ENCODE peak calls at places on chromosomes 4 and X, in seven cellular contexts. V is fibroblast of lung, I is endodermal cell, T is HCT116, P is neuronal stem cell, M is IMR-90, K is K562. U is an unnamed sample.

GRCh38 chr4:78057600-78058560 is 757 bp downstream of the FRAS1 start:
- DNase-seq in V (peak; percentile 54), I (peak; percentile 79), T (no peak), P (peak; percentile 50), M (peak; percentile 13), K (no peak), U (peak; percentile 79)

GRCh38 chr4:102196221-102196620 is 149.1 kb downstream of the SLC39A8 start:
- DNase-seq in V (peak; percentile 73), I (no peak), T (no peak), P (no peak), M (no peak), K (no peak), U (peak; percentile 23)

GRCh38 chrX:100447563-100448397 is 37.7 kb upstream of the PCDH19 start:
- DNase-seq in V (peak; percentile 3), I (peak; percentile 85), T (peak; percentile 31), P (peak; percentile 18), M (peak; percentile 1), K (peak; percentile 62), U (peak; percentile 54)

GRCh38 chr4:5500165-5500564 is 208.2 kb downstream of the EVC2 start:
- DNase-seq in V (peak; percentile 14), I (no peak), T (no peak), P (no peak), M (peak; percentile 58), K (no peak), U (peak; percentile 20)

GRCh38 chr4:3375688-3376087 is 66.1 kb upstream of the HGFAC start:
- DNase-seq in V (peak; percentile 75), I (no peak), T (no peak), P (no peak), M (peak; percentile 89), K (no peak), U (peak; percentile 52)

GRCh38 chr4:234178-234577 is 71.1 kb downstream of the ZNF732 start:
- DNase-seq in V (no peak), I (no peak), T (no peak), P (no peak), M (no peak), K (no peak), U (no peak)

GRCh38 chr4:24073948-24074347 is 184.1 kb upstream of the PPARGC1A start:
- DNase-seq in V (no peak), I (no peak), T (no peak), P (no peak), M (no peak), K (no peak), U (no peak)

GRCh38 chr4:6221851-6222760 is 21.8 kb upstream of the JAKMIP1 start:
- DNase-seq in V (peak; percentile 15), I (peak; percentile 94), T (peak; percentile 29), P (peak; percentile 77), M (no peak), K (peak; percentile 68), U (peak; percentile 9)

GRCh38 chrX:136667446-136668168 is 19.6 kb downstream of the CD40LG start:
- DNase-seq in V (no peak), I (no peak), T (no peak), P (no peak), M (no peak), K (no peak), U (no peak)

GRCh38 chr4:156336516-156336915 is 382.9 kb upstream of the CTSO start:
- DNase-seq in V (peak; percentile 69), I (no peak), T (no peak), P (no peak), M (no peak), K (no peak), U (no peak)

GRCh38 chr4:77156912-77157858 is at the start of gene CCNG2:
- DNase-seq in V (peak; percentile 97), I (peak; percentile 97), T (no peak), P (no peak), M (peak; percentile 94), K (peak; percentile 76), U (peak; percentile 97)

GRCh38 chr4:169254546-169254983 is 16.2 kb downstream of the SH3RF1 start:
- DNase-seq in V (peak; percentile 90), I (no peak), T (peak; percentile 62), P (no peak), M (peak; percentile 87), K (no peak), U (peak; percentile 84)

GRCh38 chr4:139227729-139228404 is 50.8 kb upstream of the ELF2 start:
- DNase-seq in V (no peak), I (no peak), T (peak; percentile 12), P (no peak), M (no peak), K (peak; percentile 43), U (no peak)

GRCh38 chrX:36983831-36984230 is 24.3 kb upstream of the FAM47C start:
- DNase-seq in V (no peak), I (peak; percentile 38), T (no peak), P (no peak), M (no peak), K (no peak), U (no peak)

GRCh38 chr4:88276952-88277710 is 7.2 kb downstream of the PPM1K start:
- DNase-seq in V (no peak), I (no peak), T (no peak), P (no peak), M (no peak), K (no peak), U (no peak)

GRCh38 chrX:153953892-153954617 is 9.6 kb upstream of the RENBP start:
- DNase-seq in V (no peak), I (no peak), T (no peak), P (no peak), M (no peak), K (no peak), U (no peak)

GRCh38 chrX:47645530-47645929 is 4.8 kb downstream of the ELK1 start:
- DNase-seq in V (no peak), I (no peak), T (no peak), P (no peak), M (no peak), K (no peak), U (no peak)

GRCh38 chr4:87045659-87046058 is 110.8 kb downstream of the AFF1 start:
- DNase-seq in V (no peak), I (no peak), T (no peak), P (no peak), M (no peak), K (no peak), U (no peak)

GRCh38 chr4:14582658-14583057 is 419.6 kb upstream of the CPEB2 start:
- DNase-seq in V (no peak), I (no peak), T (no peak), P (no peak), M (no peak), K (no peak), U (no peak)

GRCh38 chr4:10013722-10014121 is 7.6 kb downstream of the SLC2A9 start:
- DNase-seq in V (no peak), I (peak; percentile 94), T (peak; percentile 18), P (no peak), M (no peak), K (peak; percentile 64), U (no peak)

GRCh38 chr4:152479428-152480026 is 56.4 kb downstream of the FBXW7 start:
- DNase-seq in V (peak; percentile 83), I (no peak), T (no peak), P (no peak), M (peak; percentile 60), K (no peak), U (no peak)

GRCh38 chr4:101458914-101459313 is 111.6 kb upstream of the PPP3CA start:
- DNase-seq in V (peak; percentile 11), I (no peak), T (no peak), P (no peak), M (peak; percentile 2), K (no peak), U (peak; percentile 32)

GRCh38 chr4:165537028-165537648 is 158.3 kb downstream of the CPE start:
- DNase-seq in V (peak; percentile 30), I (no peak), T (peak; percentile 51), P (peak; percentile 65), M (peak; percentile 39), K (peak; percentile 47), U (peak; percentile 80)

GRCh38 chr4:37054670-37055069 is 189.9 kb upstream of the NWD2 start:
- DNase-seq in V (no peak), I (peak; percentile 77), T (no peak), P (peak; percentile 6), M (no peak), K (no peak), U (no peak)

GRCh38 chrX:69319376-69319775 is 154.1 kb upstream of the PJA1 start:
- DNase-seq in V (no peak), I (peak; percentile 42), T (no peak), P (no peak), M (no peak), K (no peak), U (no peak)

GRCh38 chr4:56658410-56659003 is 22.6 kb downstream of the HOPX start:
- DNase-seq in V (peak; percentile 85), I (no peak), T (no peak), P (no peak), M (no peak), K (no peak), U (peak; percentile 7)

GRCh38 chrX:44344194-44344593 is 722 bp upstream of the EFHC2 start:
- DNase-seq in V (no peak), I (peak; percentile 41), T (no peak), P (no peak), M (no peak), K (peak; percentile 62), U (no peak)

GRCh38 chrX:44343412-44343942 is at the start of gene EFHC2:
- DNase-seq in V (peak; percentile 21), I (peak; percentile 62), T (no peak), P (no peak), M (no peak), K (peak; percentile 71), U (peak; percentile 66)

GRCh38 chrX:44342866-44343265 is 606 bp downstream of the EFHC2 start:
- DNase-seq in V (no peak), I (no peak), T (no peak), P (no peak), M (no peak), K (no peak), U (no peak)

GRCh38 chrX:44344687-44345086 is 1.2 kb upstream of the EFHC2 start:
- DNase-seq in V (no peak), I (no peak), T (no peak), P (no peak), M (no peak), K (peak; percentile 42), U (no peak)
- H3K4me3 ChIP-seq in V (no peak overlapping the region), I (no peak overlapping the region), T (no peak overlapping the region), P (no peak overlapping the region), M (no peak overlapping the region), K (peak overlapping the region; percentile 48), U (no peak overlapping the region)

GRCh38 chr4:94757192-94758140 is at the start of gene BMPR1B:
- DNase-seq in V (peak; percentile 77), I (peak; percentile 67), T (no peak), P (peak; percentile 67), M (peak; percentile 67), K (no peak), U (peak; percentile 83)
- H3K9ac ChIP-seq in V (no peak within 1 kb of the TSS), I (peak within 1 kb of the TSS; percentile 51), T (no peak within 1 kb of the TSS), P (peak within 1 kb of the TSS; percentile 92), M (peak within 1 kb of the TSS; percentile 4), K (no peak within 1 kb of the TSS), U (peak within 1 kb of the TSS; percentile 87)

DNA sequence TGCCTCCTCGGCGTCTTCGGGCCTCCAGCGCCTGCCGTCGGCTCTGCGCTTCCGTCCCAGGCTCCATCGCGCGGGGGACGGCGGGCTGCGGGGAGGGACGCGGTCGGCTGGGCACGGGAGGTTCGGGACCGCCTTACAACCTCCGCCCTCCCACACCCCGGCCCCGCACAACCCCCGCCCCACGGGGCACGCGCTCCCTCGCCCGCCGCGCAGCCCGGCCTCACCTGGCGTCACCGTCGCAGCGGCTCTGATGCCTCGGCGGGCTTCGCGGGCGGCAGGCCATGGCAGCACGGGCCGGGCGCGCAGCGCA is 258 bp downstream of the SLBP start:
- DNase-seq in V (no peak), I (no peak), T (no peak), P (no peak), M (peak; percentile 18), K (peak; percentile 84), U (no peak)
- H3K4me1 ChIP-seq in V (peaks cover 2% of the 10 kb centered on the region), I (no peaks in the 10 kb centered on the region), T (peaks cover 11% of the 10 kb centered on the region), P (peaks cover 16% of the 10 kb centered on the region), M (peaks cover 11% of the 10 kb centered on the region), K (peaks cover 28% of the 10 kb centered on the region), U (peaks cover 22% of the 10 kb centered on the region)

GRCh38 chrX:130167040-130167439 is 1.4 kb upstream of the AIFM1 start:
- DNase-seq in V (peak; percentile 3), I (no peak), T (no peak), P (no peak), M (no peak), K (no peak), U (no peak)
- H3K4me3 ChIP-seq in V (peak overlapping the region; percentile 67), I (peak overlapping the region; percentile 96), T (peak overlapping the region; percentile 71), P (peak overlapping the region; percentile 71), M (no peak overlapping the region), K (peak overlapping the region; percentile 68), U (peak overlapping the region; percentile 89)

U was measured in adipocyte.